ENCODE peak calls at places on chromosomes 2 and 18, in seven cellular contexts. L is cardiac fibroblast, R is activated T-cell treated with anti-CD3 and anti-CD28 coated beads for 4 hours, H is NCI-H2081, S is endodermal cell, A is HS-27A, J is NCI-H1436. V is an unnamed sample.
A peak's percentile ranks its signal among the peaks of the same experiment; 100 is the strongest.

GRCh38 chr2:112768432-112768831 is 4.0 kb upstream of the CKAP2L start:
- DNase-seq in L (peak; percentile 71), R (no peak), H (no peak), S (no peak), A (no peak), J (no peak), V (no peak)

GRCh38 chr2:181077128-181077709 is 96.8 kb downstream of the UBE2E3 start:
- DNase-seq in L (peak; percentile 75), R (no peak), H (peak; percentile 57), S (no peak), A (no peak), J (peak; percentile 55), V (no peak)

GRCh38 chr2:110948027-110948687 is 172.6 kb upstream of the BCL2L11 start:
- DNase-seq in L (peak; percentile 36), R (no peak), H (peak; percentile 10), S (no peak), A (no peak), J (peak; percentile 33), V (no peak)

GRCh38 chr2:238597638-238598528 is 171.2 kb downstream of the ASB1 start:
- DNase-seq in L (no peak), R (no peak), H (no peak), S (no peak), A (no peak), J (no peak), V (no peak)

GRCh38 chr2:21258082-21258481 is 134.3 kb downstream of the TDRD15 start:
- DNase-seq in L (no peak), R (no peak), H (peak; percentile 29), S (no peak), A (no peak), J (no peak), V (no peak)

GRCh38 chr2:12769492-12770105 is 52.9 kb downstream of the TRIB2 start:
- DNase-seq in L (peak; percentile 56), R (no peak), H (no peak), S (no peak), A (no peak), J (no peak), V (no peak)

GRCh38 chr2:19750136-19750535 is 151.6 kb downstream of the TTC32 start:
- DNase-seq in L (no peak), R (no peak), H (no peak), S (peak; percentile 22), A (no peak), J (no peak), V (no peak)

GRCh38 chr2:31475692-31476091 is 61.1 kb upstream of the XDH start:
- DNase-seq in L (peak; percentile 69), R (no peak), H (no peak), S (no peak), A (peak; percentile 31), J (no peak), V (no peak)

GRCh38 chr2:114546511-114546910 is 104.1 kb downstream of the DPP10 start:
- DNase-seq in L (no peak), R (no peak), H (no peak), S (no peak), A (no peak), J (no peak), V (no peak)

GRCh38 chr18:46536215-46536874 is 120.7 kb downstream of the LOXHD1 start:
- DNase-seq in L (no peak), R (no peak), H (no peak), S (peak; percentile 70), A (no peak), J (no peak), V (no peak)

GRCh38 chr2:110173523-110173922 is 31.3 kb downstream of the NPHP1 start:
- DNase-seq in L (peak; percentile 67), R (no peak), H (no peak), S (no peak), A (no peak), J (no peak), V (no peak)

GRCh38 chr2:64932327-64933216 is 56.6 kb upstream of the SLC1A4 start:
- DNase-seq in L (no peak), R (no peak), H (no peak), S (no peak), A (no peak), J (no peak), V (no peak)

GRCh38 chr2:177106212-177106611 is 106.4 kb upstream of the HNRNPA3 start:
- DNase-seq in L (no peak), R (no peak), H (no peak), S (peak; percentile 71), A (no peak), J (no peak), V (no peak)

GRCh38 chr2:65416945-65417344 is 15.5 kb downstream of the SPRED2 start:
- DNase-seq in L (no peak), R (no peak), H (peak; percentile 74), S (no peak), A (no peak), J (no peak), V (peak; percentile 70)

GRCh38 chr2:14304326-14304725 is 328.2 kb upstream of the LRATD1 start:
- DNase-seq in L (peak; percentile 35), R (no peak), H (no peak), S (no peak), A (no peak), J (no peak), V (no peak)

V was measured in mucosa of descending colon.